ENCODE peak calls at places on chromosomes 12 and 14, in nine cellular contexts. Z is breast epithelium, L is GM12891, T is HCT116, E is stomach, X is IMR-90, A is heart left ventricle, Y is adrenal gland, K is A549. W is an unnamed sample.

GRCh38 chr12:53299101-53299453 is 418 bp upstream of the MYG1 start:
- DNase-seq in Z (no peak), L (no peak), T (peak), E (no peak), X (peak), A (no peak), Y (peak), K (peak), W (peak)

GRCh38 chr14:85439696-85440328 is 90.1 kb upstream of the FLRT2 start:
- DNase-seq in Z (peak), L (no peak), T (no peak), E (no peak), X (no peak), A (no peak), Y (no peak), K (peak), W (no peak)

GRCh38 chr14:76958975-76959710 is 69.4 kb downstream of the IRF2BPL start:
- DNase-seq in Z (peak), L (no peak), T (peak), E (no peak), X (peak), A (peak), Y (no peak), K (peak), W (peak)

GRCh38 chr14:26987734-26988363 is 390.0 kb upstream of the NOVA1 start:
- DNase-seq in Z (no peak), L (no peak), T (no peak), E (no peak), X (no peak), A (no peak), Y (no peak), K (no peak), W (no peak)

GRCh38 chr12:131010376-131011131 is 56.8 kb downstream of the ADGRD1 start:
- DNase-seq in Z (no peak), L (no peak), T (no peak), E (no peak), X (no peak), A (no peak), Y (no peak), K (no peak), W (no peak)

GRCh38 chr14:102255401-102256190 is 49.4 kb downstream of the MOK start:
- DNase-seq in Z (no peak), L (no peak), T (no peak), E (no peak), X (peak), A (peak), Y (no peak), K (peak), W (peak)

GRCh38 chr14:96309907-96310330 is 53.2 kb downstream of the ATG2B start:
- DNase-seq in Z (no peak), L (no peak), T (no peak), E (no peak), X (peak), A (no peak), Y (no peak), K (peak), W (peak)

GRCh38 chr14:101707285-101707842 is 54.1 kb upstream of the PPP2R5C start:
- DNase-seq in Z (peak), L (peak), T (peak), E (no peak), X (peak), A (peak), Y (peak), K (peak), W (peak)

GRCh38 chr14:101069666-101070362 is 166.3 kb upstream of the RTL1 start:
- DNase-seq in Z (no peak), L (no peak), T (no peak), E (peak), X (no peak), A (no peak), Y (peak), K (no peak), W (no peak)

GRCh38 chr14:29603721-29604120 is 323.9 kb downstream of the PRKD1 start:
- DNase-seq in Z (no peak), L (no peak), T (no peak), E (no peak), X (no peak), A (no peak), Y (no peak), K (no peak), W (no peak)

GRCh38 chr14:68408680-68409079 is 384.2 kb downstream of the ZFP36L1 start:
- DNase-seq in Z (no peak), L (no peak), T (no peak), E (no peak), X (peak), A (no peak), Y (no peak), K (peak), W (peak)

GRCh38 chr12:94094700-94095099 is 53.7 kb upstream of the PLXNC1 start:
- DNase-seq in Z (no peak), L (no peak), T (no peak), E (no peak), X (no peak), A (no peak), Y (no peak), K (no peak), W (peak)

GRCh38 chr14:68619805-68620574 is 172.9 kb downstream of the ZFP36L1 start:
- DNase-seq in Z (peak), L (no peak), T (peak), E (no peak), X (peak), A (peak), Y (peak), K (peak), W (peak)

GRCh38 chr14:89337912-89338311 is 79.1 kb downstream of the FOXN3 start:
- DNase-seq in Z (no peak), L (no peak), T (no peak), E (no peak), X (peak), A (peak), Y (peak), K (no peak), W (no peak)

GRCh38 chr12:107027304-107028053 is 40.5 kb upstream of the MTERF2 start:
- DNase-seq in Z (peak), L (no peak), T (peak), E (no peak), X (peak), A (no peak), Y (no peak), K (peak), W (peak)

GRCh38 chr14:100108042-100108825 is 43.0 kb downstream of the EVL start:
- DNase-seq in Z (peak), L (peak), T (peak), E (peak), X (peak), A (peak), Y (peak), K (peak), W (peak)

GRCh38 chr14:53391631-53392030 is 238.5 kb upstream of the DDHD1 start:
- DNase-seq in Z (no peak), L (no peak), T (peak), E (no peak), X (peak), A (no peak), Y (no peak), K (no peak), W (no peak)

GRCh38 chr14:102778616-102779351 is 1.5 kb downstream of the TRAF3 start:
- DNase-seq in Z (no peak), L (no peak), T (no peak), E (no peak), X (peak), A (no peak), Y (no peak), K (no peak), W (no peak)

GRCh38 chr14:53003776-53004175 is 52.9 kb upstream of the FERMT2 start:
- DNase-seq in Z (no peak), L (no peak), T (no peak), E (no peak), X (no peak), A (no peak), Y (no peak), K (no peak), W (no peak)

GRCh38 chr12:84910549-84911241 is 1.9 kb downstream of the SLC6A15 start:
- DNase-seq in Z (no peak), L (no peak), T (no peak), E (no peak), X (no peak), A (no peak), Y (no peak), K (peak), W (no peak)

GRCh38 chr14:101222362-101223090 is 319.0 kb upstream of the RTL1 start:
- DNase-seq in Z (no peak), L (no peak), T (no peak), E (no peak), X (no peak), A (no peak), Y (no peak), K (no peak), W (no peak)

GRCh38 chr12:125734137-125734536 is 668.9 kb downstream of the AACS start:
- DNase-seq in Z (no peak), L (no peak), T (no peak), E (no peak), X (no peak), A (no peak), Y (no peak), K (peak), W (no peak)

GRCh38 chr14:80930095-80930494 is 11.4 kb downstream of the CEP128 start:
- DNase-seq in Z (no peak), L (no peak), T (no peak), E (no peak), X (no peak), A (no peak), Y (no peak), K (no peak), W (peak)

GRCh38 chr14:89641495-89642162 is 224.6 kb upstream of the FOXN3 start:
- DNase-seq in Z (no peak), L (peak), T (no peak), E (no peak), X (no peak), A (no peak), Y (no peak), K (no peak), W (no peak)

GRCh38 chr14:83558946-83559345 is 1971.0 kb upstream of the FLRT2 start:
- DNase-seq in Z (no peak), L (no peak), T (no peak), E (no peak), X (no peak), A (no peak), Y (no peak), K (no peak), W (no peak)

GRCh38 chr14:96085369-96085768 is 46.2 kb downstream of the C14orf132 start:
- DNase-seq in Z (no peak), L (no peak), T (no peak), E (no peak), X (no peak), A (no peak), Y (no peak), K (no peak), W (no peak)

GRCh38 chr12:124631681-124632080 is 64.3 kb upstream of the NCOR2 start:
- DNase-seq in Z (no peak), L (no peak), T (no peak), E (no peak), X (no peak), A (no peak), Y (no peak), K (no peak), W (no peak)

GRCh38 chr14:61540931-61541330 is 154.4 kb upstream of the HIF1A start:
- DNase-seq in Z (no peak), L (no peak), T (no peak), E (no peak), X (no peak), A (no peak), Y (no peak), K (no peak), W (no peak)

GRCh38 chr12:90111646-90112565 is 403.3 kb upstream of the ATP2B1 start:
- DNase-seq in Z (no peak), L (no peak), T (no peak), E (no peak), X (no peak), A (no peak), Y (no peak), K (no peak), W (no peak)

DNA sequence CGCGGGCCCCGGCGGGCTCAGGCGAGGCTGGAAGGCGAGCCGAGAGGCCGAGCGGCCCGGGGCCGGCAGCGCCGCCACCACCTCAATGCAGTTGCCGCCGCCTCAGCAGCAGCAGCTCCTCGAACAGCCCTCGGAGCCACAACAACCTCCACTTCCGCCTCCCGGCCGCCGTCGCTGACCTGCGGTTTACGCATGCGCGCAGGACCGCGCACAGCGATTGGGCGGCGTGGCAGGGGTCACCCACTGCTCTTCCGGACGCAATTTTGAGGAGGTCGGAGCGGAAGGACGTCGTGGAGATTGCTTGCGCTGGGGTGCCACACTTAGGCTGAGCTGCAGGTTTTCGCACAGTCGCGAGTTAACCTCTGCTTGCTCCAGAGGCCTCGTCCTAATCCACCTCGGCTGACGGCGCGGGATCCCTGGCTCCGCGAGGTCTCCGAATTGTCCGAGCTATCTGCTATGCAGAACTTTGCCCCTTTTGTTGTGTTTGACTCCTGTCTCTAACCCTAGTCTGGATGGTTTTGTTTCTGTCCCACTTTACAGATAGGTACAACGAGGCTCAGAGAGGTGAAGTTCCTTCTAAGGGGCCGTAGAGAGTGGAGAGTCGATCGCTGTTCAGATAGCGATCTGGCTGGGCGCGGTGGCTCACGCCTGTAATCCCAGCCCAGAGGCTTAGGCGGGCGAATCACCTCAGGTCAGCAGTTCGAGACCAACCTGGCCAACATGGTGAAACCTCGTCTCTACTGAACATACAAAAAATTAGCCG is at the start of the genes ACAD10 and BRAP:
- DNase-seq in Z (peak), L (peak), T (peak), E (peak), X (peak), A (peak), Y (peak), K (peak), W (peak)
- TF ChIP-seq POLR2A in Z (peak), L (peak), T (peak), E (no peak), X (peak), A (peak), Y (peak), K (peak), W (peak)

DNA sequence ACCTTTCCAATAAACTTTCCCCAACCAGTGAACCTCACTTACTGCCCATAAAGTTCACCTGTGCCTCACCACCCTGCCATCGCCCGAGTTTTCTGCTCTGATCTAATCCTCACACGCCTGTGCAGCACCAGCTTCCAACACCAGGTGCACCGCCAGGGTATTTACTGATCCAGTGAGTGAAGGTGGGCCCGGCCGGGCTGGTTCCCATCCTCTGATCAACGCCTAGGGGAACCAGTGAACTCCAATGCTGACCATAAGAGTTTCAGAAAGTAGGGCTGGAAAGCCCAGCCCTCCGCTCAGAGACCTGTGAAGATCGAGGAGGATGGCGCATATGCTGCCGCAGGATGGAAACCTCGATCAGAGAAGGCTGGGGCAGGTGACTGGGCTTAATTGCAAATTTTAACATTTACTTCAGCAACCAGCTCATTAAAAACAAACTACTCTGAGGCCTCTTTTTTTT is 685 bp upstream of the MYL6B start:
- DNase-seq in Z (no peak), L (no peak), T (peak), E (peak), X (no peak), A (peak), Y (no peak), K (peak), W (peak)
- TF ChIP-seq POLR2A in Z (no peak), L (peak), T (peak), E (no peak), X (no peak), A (no peak), Y (no peak), K (peak), W (no peak)

GRCh38 chr12:47773062-47773857 is at the start of gene SLC48A1:
- DNase-seq in Z (peak), L (peak), T (no peak), E (peak), X (peak), A (peak), Y (peak), K (peak), W (peak)
- TF ChIP-seq POLR2A in Z (no peak), L (no peak), T (peak), E (no peak), X (no peak), A (no peak), Y (peak), K (peak), W (peak)

DNA sequence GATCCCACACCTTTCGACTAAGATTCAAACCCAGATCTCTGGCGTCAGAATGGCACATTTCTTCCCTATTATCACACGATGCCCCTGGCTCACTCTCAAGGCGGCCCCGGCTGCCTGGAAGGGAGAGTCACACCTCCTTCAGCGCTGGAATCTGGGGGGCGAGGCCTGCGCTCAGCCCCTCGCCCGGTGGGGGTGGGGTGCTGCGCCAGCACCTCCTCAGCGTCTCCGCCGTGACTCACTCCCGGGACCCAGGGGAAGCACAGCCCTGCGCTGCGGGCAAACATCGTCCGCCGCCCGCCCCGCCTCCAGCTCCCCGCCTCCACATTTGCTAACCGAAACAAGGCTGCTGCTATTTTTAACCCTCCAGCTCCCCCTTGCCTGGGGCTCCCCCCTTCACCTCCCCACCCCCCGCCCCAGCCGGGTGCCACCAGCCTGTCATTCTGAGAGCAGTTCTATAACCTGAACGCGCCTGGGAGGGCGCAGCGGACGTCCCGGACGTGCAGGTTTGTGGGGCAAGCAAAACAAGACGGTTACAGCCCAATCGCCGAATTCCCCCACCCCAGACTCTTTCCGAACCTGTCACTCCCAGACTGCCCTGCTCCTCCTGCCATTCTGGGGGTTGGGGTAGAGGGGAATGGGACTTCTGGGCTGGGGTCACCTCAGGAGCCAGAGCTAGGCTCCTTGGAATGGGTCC is 6.8 kb downstream of the HDAC7 start:
- DNase-seq in Z (peak), L (peak), T (no peak), E (peak), X (peak), A (peak), Y (peak), K (peak), W (peak)
- TF ChIP-seq POLR2A in Z (no peak), L (peak), T (no peak), E (no peak), X (no peak), A (no peak), Y (peak), K (no peak), W (no peak)

W was measured in erythroblast.